ENCODE peak calls at places on chromosomes 6 and 20, in five cellular contexts. D, U, G, H and T are unnamed samples.

GRCh38 chr20:57835462-57836455 is 125.9 kb upstream of the PMEPA1 start:
- DNase-seq in D (no peak), U (no peak), G (no peak), H (no peak), T (peak; percentile 15)

GRCh38 chr6:107460074-107460631 is 789 bp upstream of the PDSS2 start:
- DNase-seq in D (no peak), U (no peak), G (no peak), H (no peak), T (no peak)

GRCh38 chr6:53264337-53264736 is 84.4 kb downstream of the ELOVL5 start:
- DNase-seq in D (no peak), U (no peak), G (no peak), H (no peak), T (no peak)

GRCh38 chr20:32685541-32686529 is 12.1 kb upstream of the C20orf203 start:
- DNase-seq in D (no peak), U (no peak), G (no peak), H (no peak), T (no peak)

GRCh38 chr20:10427060-10427692 is 6.8 kb downstream of the MKKS start:
- DNase-seq in D (peak; percentile 50), U (peak; percentile 33), G (peak; percentile 31), H (peak; percentile 44), T (no peak)

GRCh38 chr6:155351273-155352129 is 37.2 kb upstream of the TFB1M start:
- DNase-seq in D (no peak), U (no peak), G (peak; percentile 75), H (no peak), T (no peak)

GRCh38 chr20:41655966-41656685 is 37.9 kb upstream of the CHD6 start:
- DNase-seq in D (peak; percentile 79), U (no peak), G (no peak), H (no peak), T (no peak)

GRCh38 chr6:144667517-144667916 is 382.4 kb downstream of the UTRN start:
- DNase-seq in D (no peak), U (no peak), G (no peak), H (no peak), T (no peak)

GRCh38 chr20:13397300-13397724 is 176.2 kb downstream of the ISM1 start:
- DNase-seq in D (no peak), U (no peak), G (no peak), H (no peak), T (no peak)

GRCh38 chr6:121305957-121306607 is 28.2 kb downstream of the TBC1D32 start:
- DNase-seq in D (peak; percentile 58), U (no peak), G (peak; percentile 28), H (no peak), T (peak; percentile 4)

GRCh38 chr6:140537834-140538680 is 1163.6 kb upstream of the CITED2 start:
- DNase-seq in D (no peak), U (no peak), G (no peak), H (no peak), T (peak; percentile 34)

GRCh38 chr20:47396762-47397476 is 40.4 kb upstream of the ZMYND8 start:
- DNase-seq in D (peak; percentile 37), U (no peak), G (no peak), H (no peak), T (no peak)

GRCh38 chr20:34915749-34916455 is 39.5 kb downstream of the ACSS2 start:
- DNase-seq in D (no peak), U (no peak), G (no peak), H (no peak), T (no peak)

GRCh38 chr6:170229851-170230519 is 60.9 kb downstream of the DLL1 start:
- DNase-seq in D (no peak), U (no peak), G (no peak), H (no peak), T (no peak)